ENCODE peak calls at places on chromosomes 2 and 18, in ten cellular contexts. One of them, this sample, is unnamed.

GRCh38 chr2:207341114-207341750 is 175.5 kb upstream of the KLF7 start:
- DNase-seq in GM23338: peak; percentile 58
- DNase-seq in heart left ventricle: no peak
- DNase-seq in heart right ventricle: no peak
- DNase-seq in IMR-90: no peak
- DNase-seq in cardiac fibroblast: no peak
- DNase-seq in fibroblast of the aortic adventitia: no peak
- DNase-seq in cardiac muscle cell: no peak
- DNase-seq in GM20000: no peak
- DNase-seq in neural crest cell: no peak
- DNase-seq in this sample: no peak

GRCh38 chr18:30280861-30281470 is 761.6 kb downstream of the DSC3 start:
- DNase-seq in GM23338: peak; percentile 84
- DNase-seq in heart left ventricle: no peak
- DNase-seq in heart right ventricle: no peak
- DNase-seq in IMR-90: peak; percentile 59
- DNase-seq in cardiac fibroblast: peak; percentile 87
- DNase-seq in fibroblast of the aortic adventitia: peak; percentile 78
- DNase-seq in cardiac muscle cell: peak; percentile 80
- DNase-seq in GM20000: no peak
- DNase-seq in neural crest cell: peak; percentile 56
- DNase-seq in this sample: peak; percentile 71

GRCh38 chr2:220891405-220891804 is 680.7 kb downstream of the EPHA4 start:
- DNase-seq in GM23338: peak; percentile 63
- DNase-seq in heart left ventricle: no peak
- DNase-seq in heart right ventricle: no peak
- DNase-seq in IMR-90: peak; percentile 91
- DNase-seq in cardiac fibroblast: peak; percentile 40
- DNase-seq in fibroblast of the aortic adventitia: peak; percentile 50
- DNase-seq in cardiac muscle cell: no peak
- DNase-seq in GM20000: no peak
- DNase-seq in neural crest cell: no peak
- DNase-seq in this sample: peak; percentile 67

GRCh38 chr2:51717318-51717717 is 685.4 kb upstream of the NRXN1 start:
- DNase-seq in GM23338: no peak
- DNase-seq in heart left ventricle: no peak
- DNase-seq in heart right ventricle: no peak
- DNase-seq in IMR-90: peak; percentile 97
- DNase-seq in cardiac fibroblast: peak; percentile 86
- DNase-seq in fibroblast of the aortic adventitia: peak; percentile 50
- DNase-seq in cardiac muscle cell: no peak
- DNase-seq in GM20000: no peak
- DNase-seq in neural crest cell: no peak
- DNase-seq in this sample: peak; percentile 76

GRCh38 chr2:42936632-42936996 is 144.2 kb upstream of the HAAO start:
- DNase-seq in GM23338: no peak
- DNase-seq in heart left ventricle: no peak
- DNase-seq in heart right ventricle: no peak
- DNase-seq in IMR-90: no peak
- DNase-seq in cardiac fibroblast: no peak
- DNase-seq in fibroblast of the aortic adventitia: no peak
- DNase-seq in cardiac muscle cell: no peak
- DNase-seq in GM20000: no peak
- DNase-seq in neural crest cell: no peak
- DNase-seq in this sample: no peak

GRCh38 chr2:47002480-47003381 is 87.1 kb upstream of the MCFD2 start:
- DNase-seq in GM23338: peak; percentile 47
- DNase-seq in heart left ventricle: no peak
- DNase-seq in heart right ventricle: peak; percentile 60
- DNase-seq in IMR-90: no peak
- DNase-seq in cardiac fibroblast: peak; percentile 27
- DNase-seq in fibroblast of the aortic adventitia: no peak
- DNase-seq in cardiac muscle cell: peak; percentile 55
- DNase-seq in GM20000: no peak
- DNase-seq in neural crest cell: peak; percentile 57
- DNase-seq in this sample: no peak

GRCh38 chr2:119758881-119759450 is 756 bp upstream of the PTPN4 start:
- DNase-seq in GM23338: peak; percentile 58
- DNase-seq in heart left ventricle: no peak
- DNase-seq in heart right ventricle: no peak
- DNase-seq in IMR-90: no peak
- DNase-seq in cardiac fibroblast: no peak
- DNase-seq in fibroblast of the aortic adventitia: no peak
- DNase-seq in cardiac muscle cell: no peak
- DNase-seq in GM20000: no peak
- DNase-seq in neural crest cell: no peak
- DNase-seq in this sample: no peak

GRCh38 chr2:42962521-42962953 is 170.2 kb upstream of the HAAO start:
- DNase-seq in GM23338: no peak
- DNase-seq in heart left ventricle: no peak
- DNase-seq in heart right ventricle: no peak
- DNase-seq in IMR-90: peak; percentile 39
- DNase-seq in cardiac fibroblast: peak; percentile 29
- DNase-seq in fibroblast of the aortic adventitia: peak; percentile 66
- DNase-seq in cardiac muscle cell: no peak
- DNase-seq in GM20000: peak; percentile 42
- DNase-seq in neural crest cell: no peak
- DNase-seq in this sample: no peak

GRCh38 chr2:36357506-36358316 is 2.1 kb downstream of the CRIM1 start:
- DNase-seq in GM23338: peak; percentile 71
- DNase-seq in heart left ventricle: peak; percentile 42
- DNase-seq in heart right ventricle: peak; percentile 38
- DNase-seq in IMR-90: peak; percentile 85
- DNase-seq in cardiac fibroblast: peak; percentile 85
- DNase-seq in fibroblast of the aortic adventitia: peak; percentile 80
- DNase-seq in cardiac muscle cell: peak; percentile 61
- DNase-seq in GM20000: peak; percentile 35
- DNase-seq in neural crest cell: peak; percentile 23
- DNase-seq in this sample: peak; percentile 84

GRCh38 chr2:238251986-238252385 is 12.1 kb upstream of the HES6 start:
- DNase-seq in GM23338: no peak
- DNase-seq in heart left ventricle: no peak
- DNase-seq in heart right ventricle: peak; percentile 7
- DNase-seq in IMR-90: no peak
- DNase-seq in cardiac fibroblast: no peak
- DNase-seq in fibroblast of the aortic adventitia: no peak
- DNase-seq in cardiac muscle cell: no peak
- DNase-seq in GM20000: no peak
- DNase-seq in neural crest cell: no peak
- DNase-seq in this sample: no peak

GRCh38 chr18:58866261-58867232 is 1.9 kb downstream of the ZNF532 start:
- DNase-seq in GM23338: no peak
- DNase-seq in heart left ventricle: no peak
- DNase-seq in heart right ventricle: no peak
- DNase-seq in IMR-90: no peak
- DNase-seq in cardiac fibroblast: no peak
- DNase-seq in fibroblast of the aortic adventitia: no peak
- DNase-seq in cardiac muscle cell: no peak
- DNase-seq in GM20000: no peak
- DNase-seq in neural crest cell: no peak
- DNase-seq in this sample: no peak

GRCh38 chr2:68669651-68670050 is 26.3 kb downstream of the PROKR1 start:
- DNase-seq in GM23338: no peak
- DNase-seq in heart left ventricle: no peak
- DNase-seq in heart right ventricle: no peak
- DNase-seq in IMR-90: no peak
- DNase-seq in cardiac fibroblast: no peak
- DNase-seq in fibroblast of the aortic adventitia: no peak
- DNase-seq in cardiac muscle cell: no peak
- DNase-seq in GM20000: no peak
- DNase-seq in neural crest cell: no peak
- DNase-seq in this sample: no peak
- TF ChIP-seq CTCF in GM23338: peak; percentile 22
- TF ChIP-seq CTCF in heart left ventricle: no peak
- TF ChIP-seq CTCF in heart right ventricle: no peak
- TF ChIP-seq CTCF in IMR-90: no peak
- TF ChIP-seq CTCF in cardiac fibroblast: no peak
- TF ChIP-seq CTCF in fibroblast of the aortic adventitia: no peak
- TF ChIP-seq CTCF in cardiac muscle cell: no peak
- TF ChIP-seq CTCF in GM20000: no peak
- TF ChIP-seq CTCF in neural crest cell: no peak
- TF ChIP-seq CTCF in this sample: no peak

GRCh38 chr2:32627441-32627900 is 379 bp upstream of the TTC27 start:
- DNase-seq in GM23338: peak; percentile 80
- DNase-seq in heart left ventricle: peak; percentile 50
- DNase-seq in heart right ventricle: peak; percentile 28
- DNase-seq in IMR-90: peak; percentile 34
- DNase-seq in cardiac fibroblast: peak; percentile 65
- DNase-seq in fibroblast of the aortic adventitia: peak; percentile 55
- DNase-seq in cardiac muscle cell: peak; percentile 64
- DNase-seq in GM20000: no peak
- DNase-seq in neural crest cell: no peak
- DNase-seq in this sample: no peak
- TF ChIP-seq CTCF in GM23338: no peak
- TF ChIP-seq CTCF in heart left ventricle: peak; percentile 25
- TF ChIP-seq CTCF in heart right ventricle: no peak
- TF ChIP-seq CTCF in IMR-90: no peak
- TF ChIP-seq CTCF in cardiac fibroblast: peak; percentile 32
- TF ChIP-seq CTCF in fibroblast of the aortic adventitia: peak; percentile 50
- TF ChIP-seq CTCF in cardiac muscle cell: peak; percentile 40
- TF ChIP-seq CTCF in GM20000: no peak
- TF ChIP-seq CTCF in neural crest cell: peak; percentile 44
- TF ChIP-seq CTCF in this sample: no peak

GRCh38 chr2:161160226-161161073 is at the start of gene TANK:
- DNase-seq in GM23338: peak; percentile 97
- DNase-seq in heart left ventricle: peak; percentile 95
- DNase-seq in heart right ventricle: peak; percentile 89
- DNase-seq in IMR-90: peak; percentile 96
- DNase-seq in cardiac fibroblast: peak; percentile 99
- DNase-seq in fibroblast of the aortic adventitia: peak; percentile 98
- DNase-seq in cardiac muscle cell: peak; percentile 91
- DNase-seq in GM20000: peak; percentile 88
- DNase-seq in neural crest cell: peak; percentile 77
- DNase-seq in this sample: peak; percentile 99
- TF ChIP-seq CTCF in GM23338: no peak
- TF ChIP-seq CTCF in heart left ventricle: no peak
- TF ChIP-seq CTCF in heart right ventricle: no peak
- TF ChIP-seq CTCF in IMR-90: no peak
- TF ChIP-seq CTCF in cardiac fibroblast: no peak
- TF ChIP-seq CTCF in fibroblast of the aortic adventitia: peak; percentile 12
- TF ChIP-seq CTCF in cardiac muscle cell: no peak
- TF ChIP-seq CTCF in GM20000: no peak
- TF ChIP-seq CTCF in neural crest cell: no peak
- TF ChIP-seq CTCF in this sample: no peak

DNA sequence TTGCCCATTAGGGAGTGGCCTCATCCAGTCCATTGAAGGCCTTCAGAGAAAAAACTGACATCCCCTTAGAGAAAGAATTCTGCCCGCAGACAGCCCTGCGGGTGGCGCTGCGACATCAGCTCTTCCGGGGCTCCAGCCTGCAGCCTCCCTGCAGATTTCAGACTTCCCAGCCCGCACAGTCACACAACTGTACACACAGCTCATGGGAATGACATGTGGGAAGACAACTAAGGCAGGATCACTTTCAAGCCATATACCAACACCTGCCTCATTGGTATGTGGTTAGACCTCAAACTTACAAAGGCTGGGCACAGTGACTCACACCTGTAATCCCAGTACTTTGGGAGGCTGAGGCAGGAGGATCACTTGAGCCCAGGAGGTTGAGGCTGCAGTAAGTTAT is 24.8 kb upstream of the TUBB6 start:
- DNase-seq in GM23338: peak; percentile 75
- DNase-seq in heart left ventricle: no peak
- DNase-seq in heart right ventricle: no peak
- DNase-seq in IMR-90: peak; percentile 66
- DNase-seq in cardiac fibroblast: peak; percentile 62
- DNase-seq in fibroblast of the aortic adventitia: no peak
- DNase-seq in cardiac muscle cell: peak; percentile 52
- DNase-seq in GM20000: no peak
- DNase-seq in neural crest cell: no peak
- DNase-seq in this sample: peak; percentile 53
- TF ChIP-seq CTCF in GM23338: peak; percentile 83
- TF ChIP-seq CTCF in heart left ventricle: no peak
- TF ChIP-seq CTCF in heart right ventricle: no peak
- TF ChIP-seq CTCF in IMR-90: peak; percentile 36
- TF ChIP-seq CTCF in cardiac fibroblast: peak; percentile 16
- TF ChIP-seq CTCF in fibroblast of the aortic adventitia: peak; percentile 15
- TF ChIP-seq CTCF in cardiac muscle cell: peak; percentile 38
- TF ChIP-seq CTCF in GM20000: no peak
- TF ChIP-seq CTCF in neural crest cell: peak; percentile 24
- TF ChIP-seq CTCF in this sample: no peak

GRCh38 chr2:126766897-126767296 is 110.9 kb downstream of the GYPC start:
- DNase-seq in GM23338: no peak
- DNase-seq in heart left ventricle: no peak
- DNase-seq in heart right ventricle: no peak
- DNase-seq in IMR-90: no peak
- DNase-seq in cardiac fibroblast: no peak
- DNase-seq in fibroblast of the aortic adventitia: no peak
- DNase-seq in cardiac muscle cell: no peak
- DNase-seq in GM20000: no peak
- DNase-seq in neural crest cell: no peak
- DNase-seq in this sample: no peak

GRCh38 chr2:126770466-126770865 is 114.5 kb downstream of the GYPC start:
- DNase-seq in GM23338: no peak
- DNase-seq in heart left ventricle: no peak
- DNase-seq in heart right ventricle: no peak
- DNase-seq in IMR-90: no peak
- DNase-seq in cardiac fibroblast: no peak
- DNase-seq in fibroblast of the aortic adventitia: no peak
- DNase-seq in cardiac muscle cell: no peak
- DNase-seq in GM20000: no peak
- DNase-seq in neural crest cell: no peak
- DNase-seq in this sample: no peak

GRCh38 chr2:126771501-126772195 is 115.7 kb downstream of the GYPC start:
- DNase-seq in GM23338: peak; percentile 27
- DNase-seq in heart left ventricle: no peak
- DNase-seq in heart right ventricle: no peak
- DNase-seq in IMR-90: no peak
- DNase-seq in cardiac fibroblast: no peak
- DNase-seq in fibroblast of the aortic adventitia: no peak
- DNase-seq in cardiac muscle cell: no peak
- DNase-seq in GM20000: no peak
- DNase-seq in neural crest cell: no peak
- DNase-seq in this sample: no peak

GRCh38 chr2:126771094-126771493 is 115.1 kb downstream of the GYPC start:
- DNase-seq in GM23338: no peak
- DNase-seq in heart left ventricle: no peak
- DNase-seq in heart right ventricle: no peak
- DNase-seq in IMR-90: no peak
- DNase-seq in cardiac fibroblast: no peak
- DNase-seq in fibroblast of the aortic adventitia: no peak
- DNase-seq in cardiac muscle cell: no peak
- DNase-seq in GM20000: no peak
- DNase-seq in neural crest cell: no peak
- DNase-seq in this sample: no peak

DNA sequence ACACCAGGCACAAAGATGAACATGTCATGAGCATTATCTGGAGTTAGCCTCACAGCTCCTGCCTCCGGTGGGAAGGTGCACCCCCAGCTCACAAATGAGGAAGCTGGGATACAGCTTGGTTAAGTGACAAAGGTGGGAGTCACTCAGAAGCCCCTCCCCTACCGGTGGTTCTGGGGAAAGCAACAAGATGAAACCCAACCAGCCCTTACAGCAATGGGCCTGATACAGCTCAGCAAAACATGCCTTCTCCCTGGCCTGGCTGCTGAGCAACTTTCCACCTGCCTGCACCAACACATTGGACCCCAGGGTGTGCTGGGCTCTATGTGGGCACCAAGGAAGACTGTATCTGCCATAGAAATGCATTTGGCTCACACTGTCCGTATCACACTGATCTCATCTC is 113.2 kb downstream of the GYPC start:
- DNase-seq in GM23338: no peak
- DNase-seq in heart left ventricle: no peak
- DNase-seq in heart right ventricle: no peak
- DNase-seq in IMR-90: no peak
- DNase-seq in cardiac fibroblast: no peak
- DNase-seq in fibroblast of the aortic adventitia: no peak
- DNase-seq in cardiac muscle cell: no peak
- DNase-seq in GM20000: no peak
- DNase-seq in neural crest cell: no peak
- DNase-seq in this sample: no peak
- TF ChIP-seq CTCF in GM23338: peak; percentile 14
- TF ChIP-seq CTCF in heart left ventricle: no peak
- TF ChIP-seq CTCF in heart right ventricle: no peak
- TF ChIP-seq CTCF in IMR-90: no peak
- TF ChIP-seq CTCF in cardiac fibroblast: no peak
- TF ChIP-seq CTCF in fibroblast of the aortic adventitia: no peak
- TF ChIP-seq CTCF in cardiac muscle cell: no peak
- TF ChIP-seq CTCF in GM20000: no peak
- TF ChIP-seq CTCF in neural crest cell: no peak
- TF ChIP-seq CTCF in this sample: no peak

This sample was measured in MCF 10A.